ENCODE peak calls at places on chromosome 5, in six cellular contexts. One of them, this sample, is unnamed.

GRCh38 chr5:40914835-40915234 is 5.5 kb downstream of the C7 start:
- DNase-seq in DMS153: no peak
- DNase-seq in fibroblast of lung: peak
- DNase-seq in coronary artery: no peak
- DNase-seq in CD4-positive, CD25-positive, alpha-beta regulatory T cell: no peak
- DNase-seq in nephron progenitor cell: no peak
- DNase-seq in this sample: no peak

GRCh38 chr5:76604838-76605237 is 18.4 kb downstream of the F2RL2 start:
- DNase-seq in coronary artery: no peak
- DNase-seq in nephron progenitor cell: no peak
- DNase-seq in DMS153: no peak
- DNase-seq in fibroblast of lung: peak
- DNase-seq in CD4-positive, CD25-positive, alpha-beta regulatory T cell: no peak
- DNase-seq in this sample: no peak

GRCh38 chr5:171924493-171925122 is 81.8 kb downstream of the FBXW11 start:
- DNase-seq in coronary artery: no peak
- DNase-seq in fibroblast of lung: no peak
- DNase-seq in DMS153: no peak
- DNase-seq in CD4-positive, CD25-positive, alpha-beta regulatory T cell: no peak
- DNase-seq in nephron progenitor cell: no peak
- DNase-seq in this sample: no peak

GRCh38 chr5:72552041-72552557 is 44.9 kb upstream of the ZNF366 start:
- DNase-seq in fibroblast of lung: peak
- DNase-seq in coronary artery: no peak
- DNase-seq in CD4-positive, CD25-positive, alpha-beta regulatory T cell: no peak
- DNase-seq in DMS153: no peak
- DNase-seq in nephron progenitor cell: no peak
- DNase-seq in this sample: no peak

GRCh38 chr5:92916036-92916435 is 665.0 kb downstream of the NR2F1-AS1 start:
- DNase-seq in fibroblast of lung: peak
- DNase-seq in CD4-positive, CD25-positive, alpha-beta regulatory T cell: no peak
- DNase-seq in coronary artery: no peak
- DNase-seq in DMS153: no peak
- DNase-seq in nephron progenitor cell: no peak
- DNase-seq in this sample: no peak

GRCh38 chr5:142478116-142478515 is 153.3 kb upstream of the SPRY4 start:
- DNase-seq in coronary artery: no peak
- DNase-seq in nephron progenitor cell: no peak
- DNase-seq in CD4-positive, CD25-positive, alpha-beta regulatory T cell: no peak
- DNase-seq in DMS153: no peak
- DNase-seq in fibroblast of lung: no peak
- DNase-seq in this sample: no peak

GRCh38 chr5:115351356-115352195 is 55.1 kb upstream of the CCDC112 start:
- DNase-seq in nephron progenitor cell: no peak
- DNase-seq in DMS153: no peak
- DNase-seq in fibroblast of lung: peak
- DNase-seq in coronary artery: no peak
- DNase-seq in CD4-positive, CD25-positive, alpha-beta regulatory T cell: no peak
- DNase-seq in this sample: no peak

GRCh38 chr5:28542968-28543367 is 1504.6 kb upstream of the CDH9 start:
- DNase-seq in fibroblast of lung: peak
- DNase-seq in coronary artery: no peak
- DNase-seq in nephron progenitor cell: no peak
- DNase-seq in DMS153: peak
- DNase-seq in CD4-positive, CD25-positive, alpha-beta regulatory T cell: no peak
- DNase-seq in this sample: no peak

GRCh38 chr5:67998709-67999251 is 216.8 kb upstream of the PIK3R1 start:
- DNase-seq in fibroblast of lung: peak
- DNase-seq in DMS153: no peak
- DNase-seq in coronary artery: peak
- DNase-seq in CD4-positive, CD25-positive, alpha-beta regulatory T cell: no peak
- DNase-seq in nephron progenitor cell: no peak
- DNase-seq in this sample: no peak

GRCh38 chr5:177600458-177601018 is 606 bp downstream of the B4GALT7 start:
- DNase-seq in DMS153: no peak
- DNase-seq in nephron progenitor cell: no peak
- DNase-seq in CD4-positive, CD25-positive, alpha-beta regulatory T cell: peak
- DNase-seq in coronary artery: peak
- DNase-seq in fibroblast of lung: peak
- DNase-seq in this sample: no peak

GRCh38 chr5:130112246-130112645 is 208.0 kb downstream of the CHSY3 start:
- DNase-seq in coronary artery: no peak
- DNase-seq in CD4-positive, CD25-positive, alpha-beta regulatory T cell: no peak
- DNase-seq in DMS153: no peak
- DNase-seq in fibroblast of lung: no peak
- DNase-seq in nephron progenitor cell: no peak
- DNase-seq in this sample: no peak

This sample was measured in progenitor cell of endocrine pancreas.